ENCODE peak calls at places on chromosomes 11 and 22, in six cellular contexts. One of them, this sample, is unnamed.

GRCh38 chr11:5705688-5706087 is 16.1 kb downstream of the TRIM22 start:
- DNase-seq in GM12878: no peak
- DNase-seq in endothelial cell of umbilical vein: no peak
- DNase-seq in HepG2: no peak
- DNase-seq in K562: no peak
- DNase-seq in A549: no peak
- DNase-seq in this sample: no peak

GRCh38 chr11:134125507-134125906 is 56.6 kb downstream of the JAM3 start:
- DNase-seq in GM12878: no peak
- DNase-seq in endothelial cell of umbilical vein: peak
- DNase-seq in HepG2: no peak
- DNase-seq in K562: no peak
- DNase-seq in A549: no peak
- DNase-seq in this sample: no peak

GRCh38 chr11:73989156-73989555 is 6.5 kb upstream of the UCP2 start:
- DNase-seq in HepG2: no peak
- DNase-seq in GM12878: no peak
- DNase-seq in A549: no peak
- DNase-seq in endothelial cell of umbilical vein: no peak
- DNase-seq in K562: no peak
- DNase-seq in this sample: no peak

GRCh38 chr11:113849713-113850112 is 25.7 kb downstream of the USP28 start:
- DNase-seq in K562: no peak
- DNase-seq in HepG2: no peak
- DNase-seq in A549: no peak
- DNase-seq in GM12878: no peak
- DNase-seq in endothelial cell of umbilical vein: no peak
- DNase-seq in this sample: no peak

GRCh38 chr11:34174411-34175041 is 69.1 kb downstream of the NAT10 start:
- DNase-seq in GM12878: no peak
- DNase-seq in A549: peak
- DNase-seq in K562: peak
- DNase-seq in endothelial cell of umbilical vein: peak
- DNase-seq in HepG2: peak
- DNase-seq in this sample: peak

GRCh38 chr11:100726709-100727108 is 39.6 kb downstream of the ARHGAP42 start:
- DNase-seq in A549: no peak
- DNase-seq in K562: no peak
- DNase-seq in endothelial cell of umbilical vein: no peak
- DNase-seq in HepG2: no peak
- DNase-seq in GM12878: no peak
- DNase-seq in this sample: no peak

GRCh38 chr11:94924074-94925031 is 49.0 kb downstream of the CWC15 start:
- DNase-seq in HepG2: no peak
- DNase-seq in K562: no peak
- DNase-seq in endothelial cell of umbilical vein: peak
- DNase-seq in A549: no peak
- DNase-seq in GM12878: no peak
- DNase-seq in this sample: no peak

GRCh38 chr22:24305260-24305692 is 34.6 kb downstream of the SPECC1L start:
- DNase-seq in HepG2: no peak
- DNase-seq in A549: no peak
- DNase-seq in K562: no peak
- DNase-seq in endothelial cell of umbilical vein: peak
- DNase-seq in GM12878: no peak
- DNase-seq in this sample: peak

GRCh38 chr11:111976614-111977140 is 39.5 kb downstream of the DIXDC1 start:
- DNase-seq in HepG2: no peak
- DNase-seq in A549: no peak
- DNase-seq in GM12878: no peak
- DNase-seq in K562: no peak
- DNase-seq in endothelial cell of umbilical vein: no peak
- DNase-seq in this sample: no peak

GRCh38 chr22:48299801-48300200 is 1527.9 kb downstream of the BRD1 start:
- DNase-seq in HepG2: no peak
- DNase-seq in GM12878: no peak
- DNase-seq in A549: no peak
- DNase-seq in K562: no peak
- DNase-seq in endothelial cell of umbilical vein: no peak
- DNase-seq in this sample: no peak

GRCh38 chr11:68889948-68890446 is 13.6 kb downstream of the MRPL21 start:
- DNase-seq in GM12878: no peak
- DNase-seq in K562: peak
- DNase-seq in HepG2: no peak
- DNase-seq in A549: peak
- DNase-seq in endothelial cell of umbilical vein: no peak
- DNase-seq in this sample: peak

GRCh38 chr11:34654491-34655334 is 33.8 kb downstream of the EHF start:
- DNase-seq in endothelial cell of umbilical vein: no peak
- DNase-seq in K562: no peak
- DNase-seq in GM12878: no peak
- DNase-seq in A549: peak
- DNase-seq in HepG2: peak
- DNase-seq in this sample: peak

GRCh38 chr22:31137721-31138120 is 2.6 kb downstream of the PLA2G3 start:
- DNase-seq in HepG2: no peak
- DNase-seq in GM12878: no peak
- DNase-seq in A549: no peak
- DNase-seq in K562: no peak
- DNase-seq in endothelial cell of umbilical vein: no peak
- DNase-seq in this sample: no peak

GRCh38 chr11:131870305-131870704 is 499.9 kb downstream of the NTM start:
- DNase-seq in A549: no peak
- DNase-seq in HepG2: no peak
- DNase-seq in GM12878: no peak
- DNase-seq in endothelial cell of umbilical vein: no peak
- DNase-seq in K562: no peak
- DNase-seq in this sample: no peak

GRCh38 chr11:95132956-95133355 is 43.3 kb downstream of the ENDOD1 start:
- DNase-seq in K562: no peak
- DNase-seq in endothelial cell of umbilical vein: no peak
- DNase-seq in GM12878: no peak
- DNase-seq in A549: no peak
- DNase-seq in HepG2: no peak
- DNase-seq in this sample: no peak

GRCh38 chr11:87063982-87064381 is 26.2 kb downstream of the TMEM135 start:
- DNase-seq in HepG2: no peak
- DNase-seq in endothelial cell of umbilical vein: no peak
- DNase-seq in GM12878: no peak
- DNase-seq in A549: no peak
- DNase-seq in K562: no peak
- DNase-seq in this sample: no peak

GRCh38 chr11:128938156-128938885 is 4.3 kb downstream of the TP53AIP1 start:
- DNase-seq in K562: no peak
- DNase-seq in endothelial cell of umbilical vein: no peak
- DNase-seq in A549: no peak
- DNase-seq in HepG2: no peak
- DNase-seq in GM12878: no peak
- DNase-seq in this sample: no peak

GRCh38 chr11:128937480-128937879 is 5.2 kb downstream of the TP53AIP1 start:
- DNase-seq in K562: no peak
- DNase-seq in endothelial cell of umbilical vein: no peak
- DNase-seq in HepG2: no peak
- DNase-seq in A549: no peak
- DNase-seq in GM12878: no peak
- DNase-seq in this sample: no peak

GRCh38 chr11:128940603-128941002 is 2.1 kb downstream of the TP53AIP1 start:
- DNase-seq in GM12878: no peak
- DNase-seq in endothelial cell of umbilical vein: no peak
- DNase-seq in HepG2: no peak
- DNase-seq in A549: no peak
- DNase-seq in K562: no peak
- DNase-seq in this sample: no peak

GRCh38 chr11:128940156-128940555 is 2.5 kb downstream of the TP53AIP1 start:
- DNase-seq in endothelial cell of umbilical vein: no peak
- DNase-seq in K562: no peak
- DNase-seq in GM12878: no peak
- DNase-seq in A549: no peak
- DNase-seq in HepG2: no peak
- DNase-seq in this sample: no peak

GRCh38 chr11:128939591-128939990 is 3.1 kb downstream of the TP53AIP1 start:
- DNase-seq in GM12878: no peak
- DNase-seq in endothelial cell of umbilical vein: no peak
- DNase-seq in HepG2: no peak
- DNase-seq in A549: no peak
- DNase-seq in K562: no peak
- DNase-seq in this sample: no peak
- H3K4me3 ChIP-seq in GM12878: no peak
- H3K4me3 ChIP-seq in endothelial cell of umbilical vein: no peak
- H3K4me3 ChIP-seq in HepG2: no peak
- H3K4me3 ChIP-seq in A549: no peak
- H3K4me3 ChIP-seq in K562: no peak
- H3K4me3 ChIP-seq in this sample: no peak

GRCh38 chr22:27246558-27246957 is 555.0 kb downstream of the MN1 start:
- DNase-seq in GM12878: no peak
- DNase-seq in A549: no peak
- DNase-seq in HepG2: no peak
- DNase-seq in K562: no peak
- DNase-seq in endothelial cell of umbilical vein: no peak
- DNase-seq in this sample: no peak

GRCh38 chr22:27245056-27245455 is 556.5 kb downstream of the MN1 start:
- DNase-seq in A549: no peak
- DNase-seq in K562: no peak
- DNase-seq in HepG2: no peak
- DNase-seq in endothelial cell of umbilical vein: no peak
- DNase-seq in GM12878: no peak
- DNase-seq in this sample: no peak

GRCh38 chr22:27250418-27250817 is 551.1 kb downstream of the MN1 start:
- DNase-seq in K562: no peak
- DNase-seq in HepG2: no peak
- DNase-seq in endothelial cell of umbilical vein: no peak
- DNase-seq in GM12878: no peak
- DNase-seq in A549: no peak
- DNase-seq in this sample: no peak

GRCh38 chr22:27244328-27244727 is 557.2 kb downstream of the MN1 start:
- DNase-seq in A549: peak
- DNase-seq in HepG2: no peak
- DNase-seq in K562: no peak
- DNase-seq in endothelial cell of umbilical vein: no peak
- DNase-seq in GM12878: no peak
- DNase-seq in this sample: no peak

DNA sequence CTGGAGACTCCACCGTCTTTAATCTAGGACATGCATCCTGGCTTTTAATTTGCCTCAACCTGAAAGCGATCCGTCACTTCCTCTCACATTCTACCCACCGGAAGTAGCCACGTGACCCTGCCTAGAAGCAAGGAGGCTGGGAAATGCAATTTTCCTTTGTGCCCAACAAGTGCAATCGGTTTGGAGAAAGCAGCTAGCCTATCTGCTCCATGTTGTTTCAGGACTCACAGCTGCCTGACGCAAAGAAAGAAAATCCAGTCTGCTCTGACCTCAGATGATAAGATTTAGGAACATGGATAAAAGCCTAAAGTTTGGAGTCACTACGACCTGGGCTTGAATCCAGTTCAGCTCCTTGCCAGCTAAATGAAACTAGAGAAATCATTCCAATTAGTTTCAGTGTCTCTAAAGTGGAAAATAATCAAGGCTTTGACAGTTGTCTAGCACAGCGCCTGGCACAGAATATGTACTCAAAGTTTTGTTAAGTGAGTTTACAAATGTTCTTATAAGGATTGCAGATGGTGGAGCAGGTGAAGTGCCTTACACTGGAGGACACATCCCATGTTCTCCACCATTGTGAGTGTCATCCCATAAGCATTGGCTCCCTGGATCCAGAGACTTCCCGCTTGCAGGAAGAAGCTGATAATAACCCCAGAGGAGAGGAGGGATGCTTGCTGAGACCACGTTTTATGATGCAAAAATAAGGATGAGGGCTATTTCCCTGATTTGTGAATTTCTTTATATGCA is 553.7 kb downstream of the MN1 start:
- DNase-seq in HepG2: no peak
- DNase-seq in K562: no peak
- DNase-seq in GM12878: no peak
- DNase-seq in A549: no peak
- DNase-seq in endothelial cell of umbilical vein: peak
- DNase-seq in this sample: peak
- TF ChIP-seq MYC in HepG2: no peak
- TF ChIP-seq MYC in K562: no peak
- TF ChIP-seq MYC in GM12878: no peak
- TF ChIP-seq MYC in A549: no peak
- TF ChIP-seq MYC in endothelial cell of umbilical vein: no peak
- TF ChIP-seq MYC in this sample: no peak

GRCh38 chr11:75986966-75987365 is 172.0 kb downstream of the UVRAG start:
- DNase-seq in GM12878: no peak
- DNase-seq in endothelial cell of umbilical vein: peak
- DNase-seq in HepG2: no peak
- DNase-seq in K562: no peak
- DNase-seq in A549: no peak
- DNase-seq in this sample: no peak
- TF ChIP-seq MAX in GM12878: no peak
- TF ChIP-seq MAX in endothelial cell of umbilical vein: no peak
- TF ChIP-seq MAX in HepG2: no peak
- TF ChIP-seq MAX in K562: no peak
- TF ChIP-seq MAX in A549: no peak
- TF ChIP-seq MAX in this sample: no peak

GRCh38 chr11:7515544-7515943 is 1.7 kb downstream of the PPFIBP2 start:
- DNase-seq in HepG2: peak
- DNase-seq in K562: no peak
- DNase-seq in endothelial cell of umbilical vein: no peak
- DNase-seq in GM12878: no peak
- DNase-seq in A549: no peak
- DNase-seq in this sample: no peak
- H3K4me3 ChIP-seq in HepG2: no peak
- H3K4me3 ChIP-seq in K562: no peak
- H3K4me3 ChIP-seq in endothelial cell of umbilical vein: no peak
- H3K4me3 ChIP-seq in GM12878: peak
- H3K4me3 ChIP-seq in A549: no peak
- H3K4me3 ChIP-seq in this sample: peak

GRCh38 chr11:63020671-63021255 is 5.1 kb upstream of the SLC22A8 start:
- DNase-seq in GM12878: no peak
- DNase-seq in K562: peak
- DNase-seq in A549: peak
- DNase-seq in HepG2: no peak
- DNase-seq in endothelial cell of umbilical vein: no peak
- DNase-seq in this sample: peak
- TF ChIP-seq MYC in GM12878: no peak
- TF ChIP-seq MYC in K562: no peak
- TF ChIP-seq MYC in A549: no peak
- TF ChIP-seq MYC in HepG2: no peak
- TF ChIP-seq MYC in endothelial cell of umbilical vein: no peak
- TF ChIP-seq MYC in this sample: no peak

GRCh38 chr22:26567610-26568009 is 22.3 kb downstream of the TPST2 start:
- DNase-seq in A549: no peak
- DNase-seq in HepG2: no peak
- DNase-seq in K562: no peak
- DNase-seq in endothelial cell of umbilical vein: no peak
- DNase-seq in GM12878: no peak
- DNase-seq in this sample: no peak

GRCh38 chr22:26568207-26568706 is 21.7 kb downstream of the TPST2 start:
- DNase-seq in endothelial cell of umbilical vein: peak
- DNase-seq in K562: no peak
- DNase-seq in GM12878: no peak
- DNase-seq in HepG2: no peak
- DNase-seq in A549: no peak
- DNase-seq in this sample: peak

GRCh38 chr22:26565889-26566288 is 24.0 kb downstream of the TPST2 start:
- DNase-seq in GM12878: no peak
- DNase-seq in HepG2: no peak
- DNase-seq in K562: no peak
- DNase-seq in endothelial cell of umbilical vein: no peak
- DNase-seq in A549: no peak
- DNase-seq in this sample: peak

GRCh38 chr22:26565181-26565580 is 24.8 kb downstream of the TPST2 start:
- DNase-seq in endothelial cell of umbilical vein: no peak
- DNase-seq in GM12878: no peak
- DNase-seq in A549: no peak
- DNase-seq in K562: no peak
- DNase-seq in HepG2: no peak
- DNase-seq in this sample: no peak

GRCh38 chr22:26566994-26567393 is 22.9 kb downstream of the TPST2 start:
- DNase-seq in K562: no peak
- DNase-seq in A549: no peak
- DNase-seq in HepG2: no peak
- DNase-seq in GM12878: no peak
- DNase-seq in endothelial cell of umbilical vein: no peak
- DNase-seq in this sample: no peak
- TF ChIP-seq MAX in K562: no peak
- TF ChIP-seq MAX in A549: no peak
- TF ChIP-seq MAX in HepG2: no peak
- TF ChIP-seq MAX in GM12878: no peak
- TF ChIP-seq MAX in endothelial cell of umbilical vein: no peak
- TF ChIP-seq MAX in this sample: no peak